ENCODE peak calls at places on chromosomes 3 and 15, in nine cellular contexts. I is left ventricle myocardium superior; W is astrocyte of the spinal cord; K is amniotic epithelial cell; S is AG08396; R is iris pigment epithelial cell; E is epithelial cell of prostate; O is activated T-helper 1 cell treated with anti-CD3 and anti-CD28 coated beads, Interleukin-12 subunit alpha, Interleukin-12 subunit beta, Interleukin-2, Interleukin-4 antibody, amounts not matched to agents 30 ng/mL and 10 ng/mL and 1 ng/mL, durations not matched to agents 14 hours and 24 hours and 36 hours; T is CD4-positive, alpha-beta T cell. D is an unnamed sample.

GRCh38 chr3:117898722-117899121 is 1135.9 kb downstream of the IGSF11 start:
- DNase-seq in I (no peak), W (no peak), K (peak), S (no peak), R (peak), E (no peak), O (no peak), T (no peak), D (no peak)

GRCh38 chr15:85649372-85649771 is 145.4 kb downstream of the KLHL25 start:
- DNase-seq in I (no peak), W (peak), K (peak), S (peak), R (peak), E (no peak), O (no peak), T (no peak), D (no peak)

GRCh38 chr3:155242342-155242741 is 51.1 kb downstream of the STRIT1 start:
- DNase-seq in I (no peak), W (peak), K (peak), S (no peak), R (no peak), E (no peak), O (no peak), T (no peak), D (no peak)

GRCh38 chr15:61556037-61556648 is 327.0 kb upstream of the RORA start:
- DNase-seq in I (no peak), W (peak), K (peak), S (no peak), R (peak), E (no peak), O (no peak), T (no peak), D (no peak)

GRCh38 chr15:92709064-92709463 is 53.5 kb upstream of the FAM174B start:
- DNase-seq in I (no peak), W (no peak), K (no peak), S (no peak), R (no peak), E (no peak), O (no peak), T (no peak), D (no peak)

GRCh38 chr3:85487375-85487774 is 528.6 kb downstream of the CADM2 start:
- DNase-seq in I (no peak), W (no peak), K (no peak), S (no peak), R (no peak), E (no peak), O (no peak), T (no peak), D (no peak)

GRCh38 chr15:22735781-22736180 is 50.7 kb upstream of the NIPA1 start:
- DNase-seq in I (no peak), W (peak), K (peak), S (no peak), R (peak), E (no peak), O (no peak), T (no peak), D (no peak)

GRCh38 chr3:66475386-66476020 is 25.3 kb downstream of the LRIG1 start:
- DNase-seq in I (no peak), W (no peak), K (no peak), S (no peak), R (no peak), E (no peak), O (no peak), T (no peak), D (no peak)

GRCh38 chr15:37125143-37125542 is 24.8 kb upstream of the MEIS2 start:
- DNase-seq in I (no peak), W (no peak), K (no peak), S (no peak), R (no peak), E (no peak), O (no peak), T (no peak), D (no peak)

GRCh38 chr3:121431717-121432517 is 113.9 kb downstream of the POLQ start:
- DNase-seq in I (no peak), W (peak), K (peak), S (peak), R (peak), E (no peak), O (peak), T (peak), D (no peak)

GRCh38 chr3:56042326-56042951 is 425.8 kb downstream of the ERC2 start:
- DNase-seq in I (no peak), W (peak), K (peak), S (peak), R (peak), E (no peak), O (no peak), T (no peak), D (no peak)

GRCh38 chr3:30496496-30496966 is 109.9 kb upstream of the TGFBR2 start:
- DNase-seq in I (no peak), W (peak), K (peak), S (peak), R (peak), E (peak), O (no peak), T (no peak), D (no peak)

GRCh38 chr3:64368163-64369025 is 143.1 kb upstream of the PRICKLE2 start:
- DNase-seq in I (no peak), W (no peak), K (no peak), S (peak), R (no peak), E (no peak), O (no peak), T (no peak), D (no peak)

GRCh38 chr3:101903426-101903825 is 54.1 kb downstream of the NFKBIZ start:
- DNase-seq in I (no peak), W (no peak), K (peak), S (no peak), R (peak), E (peak), O (no peak), T (no peak), D (no peak)

GRCh38 chr15:67178569-67179210 is 75.8 kb downstream of the AAGAB start:
- DNase-seq in I (peak), W (peak), K (peak), S (peak), R (peak), E (no peak), O (no peak), T (no peak), D (no peak)

GRCh38 chr15:55775316-55775715 is 32.4 kb upstream of the PRTG start:
- DNase-seq in I (no peak), W (no peak), K (no peak), S (no peak), R (no peak), E (no peak), O (no peak), T (no peak), D (no peak)

GRCh38 chr3:66047321-66048050 is 8.8 kb upstream of the MAGI1 start:
- DNase-seq in I (peak), W (peak), K (peak), S (peak), R (peak), E (no peak), O (no peak), T (no peak), D (no peak)

GRCh38 chr15:83379574-83379973 is 67.6 kb upstream of the SH3GL3 start:
- DNase-seq in I (no peak), W (no peak), K (no peak), S (peak), R (no peak), E (peak), O (no peak), T (no peak), D (no peak)

GRCh38 chr15:63371297-63371918 is 10.2 kb downstream of the CA12 start:
- DNase-seq in I (no peak), W (peak), K (peak), S (no peak), R (peak), E (peak), O (no peak), T (no peak), D (no peak)

GRCh38 chr3:42710323-42711021 is 7.9 kb upstream of the HHATL start:
- DNase-seq in I (no peak), W (no peak), K (no peak), S (no peak), R (no peak), E (no peak), O (no peak), T (no peak), D (peak)

GRCh38 chr15:92391640-92392039 is 2.0 kb upstream of the ST8SIA2 start:
- DNase-seq in I (no peak), W (peak), K (peak), S (no peak), R (peak), E (no peak), O (no peak), T (no peak), D (no peak)

GRCh38 chr3:111923095-111923771 is 55.6 kb upstream of the ABHD10 start:
- DNase-seq in I (no peak), W (no peak), K (no peak), S (no peak), R (no peak), E (no peak), O (no peak), T (no peak), D (no peak)

GRCh38 chr3:14279706-14280061 is 101.1 kb downstream of the LSM3 start:
- DNase-seq in I (no peak), W (no peak), K (no peak), S (no peak), R (no peak), E (no peak), O (no peak), T (no peak), D (no peak)

GRCh38 chr15:94367726-94368535 is 136.6 kb downstream of the MCTP2 start:
- DNase-seq in I (no peak), W (no peak), K (no peak), S (no peak), R (no peak), E (no peak), O (no peak), T (no peak), D (no peak)

GRCh38 chr3:63912768-63913588 is 795 bp upstream of the SCAANT1 start:
- DNase-seq in I (peak), W (peak), K (peak), S (peak), R (peak), E (no peak), O (peak), T (peak), D (peak)

GRCh38 chr3:78919021-78919755 is 848.6 kb downstream of the ROBO1 start:
- DNase-seq in I (no peak), W (peak), K (peak), S (peak), R (peak), E (peak), O (no peak), T (no peak), D (no peak)

GRCh38 chr15:40436892-40437753 is 3.6 kb upstream of the BAHD1 start:
- DNase-seq in I (no peak), W (no peak), K (no peak), S (no peak), R (no peak), E (no peak), O (no peak), T (no peak), D (no peak)

GRCh38 chr3:18425641-18426403 is 683 bp upstream of the SATB1 start:
- DNase-seq in I (peak), W (no peak), K (no peak), S (no peak), R (no peak), E (no peak), O (peak), T (peak), D (peak)

GRCh38 chr15:72197460-72198409 is at the start of gene GRAMD2A:
- DNase-seq in I (peak), W (peak), K (peak), S (peak), R (peak), E (no peak), O (no peak), T (no peak), D (no peak)

GRCh38 chr15:47516576-47517371 is 200.5 kb upstream of the SEMA6D start:
- DNase-seq in I (no peak), W (peak), K (peak), S (no peak), R (peak), E (no peak), O (no peak), T (no peak), D (no peak)

GRCh38 chr3:162738778-162739177 is 1242.2 kb downstream of the OTOL1 start:
- DNase-seq in I (no peak), W (peak), K (peak), S (no peak), R (peak), E (no peak), O (no peak), T (no peak), D (no peak)

GRCh38 chr15:43144512-43144911 is 11.1 kb downstream of the TMEM62 start:
- DNase-seq in I (no peak), W (no peak), K (no peak), S (no peak), R (no peak), E (no peak), O (no peak), T (no peak), D (no peak)

GRCh38 chr3:128863560-128863959 is 15.9 kb upstream of the ACAD9 start:
- DNase-seq in I (no peak), W (no peak), K (no peak), S (no peak), R (no peak), E (no peak), O (no peak), T (no peak), D (no peak)

GRCh38 chr15:90529369-90530249 is at the start of gene CRTC3:
- DNase-seq in I (peak), W (peak), K (peak), S (peak), R (peak), E (no peak), O (peak), T (peak), D (peak)

GRCh38 chr3:160808838-160809237 is 52.8 kb downstream of the PPM1L start:
- DNase-seq in I (peak), W (no peak), K (no peak), S (no peak), R (no peak), E (no peak), O (no peak), T (no peak), D (no peak)

GRCh38 chr15:25416693-25417092 is 22.1 kb downstream of the UBE3A start:
- DNase-seq in I (no peak), W (no peak), K (no peak), S (no peak), R (peak), E (no peak), O (no peak), T (no peak), D (no peak)

GRCh38 chr3:134658555-134658954 is 7.7 kb upstream of the KY start:
- DNase-seq in I (no peak), W (no peak), K (no peak), S (no peak), R (no peak), E (no peak), O (no peak), T (no peak), D (no peak)

D was measured in natural killer cell.